ENCODE peak calls at places on chromosomes 1 and 21, in four cellular contexts. W is A549, R is GM12878, H is esophagus squamous epithelium. P is an unnamed sample.

GRCh38 chr1:44031051-44031899 is at the start of gene SLC6A9:
- DNase-seq in W (peak; percentile 47), R (no peak), H (no peak), P (no peak)

GRCh38 chr1:22582670-22583635 is 19.7 kb downstream of the EPHA8 start:
- DNase-seq in W (no peak), R (no peak), H (no peak), P (no peak)

GRCh38 chr1:167643471-167643870 is 13.4 kb downstream of the RCSD1 start:
- DNase-seq in W (no peak), R (no peak), H (no peak), P (no peak)

GRCh38 chr1:97270508-97271307 is 549.1 kb downstream of the PTBP2 start:
- DNase-seq in W (no peak), R (no peak), H (no peak), P (no peak)

GRCh38 chr1:169833179-169833901 is 38.6 kb upstream of the METTL18 start:
- DNase-seq in W (no peak), R (no peak), H (no peak), P (no peak)

GRCh38 chr1:237267743-237268142 is 225.8 kb downstream of the RYR2 start:
- DNase-seq in W (no peak), R (no peak), H (no peak), P (no peak)

GRCh38 chr1:30872033-30872947 is 36.3 kb downstream of the SDC3 start:
- DNase-seq in W (peak; percentile 10), R (no peak), H (no peak), P (no peak)

GRCh38 chr1:201693887-201694614 is 134.9 kb upstream of the IPO9 start:
- DNase-seq in W (no peak), R (no peak), H (no peak), P (no peak)

GRCh38 chr21:44618909-44619308 is 7.0 kb downstream of the KRTAP10-8 start:
- DNase-seq in W (no peak), R (no peak), H (no peak), P (no peak)

DNA sequence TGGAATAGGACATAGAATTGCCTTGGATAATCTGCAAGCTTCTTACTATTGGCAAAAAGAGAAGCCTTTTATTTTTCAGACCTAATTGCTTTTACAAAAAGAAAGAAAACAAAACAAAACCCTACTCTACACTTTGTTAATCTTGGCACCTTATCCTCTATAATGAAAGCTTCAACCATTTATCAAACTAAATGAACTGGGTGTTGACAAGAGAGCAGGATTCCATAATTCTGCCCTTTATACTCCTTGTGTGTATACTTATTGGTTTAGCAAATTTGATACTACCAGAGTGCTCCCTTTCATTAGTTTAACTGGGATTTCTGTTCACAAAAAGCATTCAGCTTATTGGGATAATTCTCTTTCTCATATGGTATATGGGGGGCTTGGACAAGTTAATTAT is 3.0 kb upstream of the TMCC2 start:
- DNase-seq in W (no peak), R (no peak), H (no peak), P (no peak)
- H3K4me3 ChIP-seq in W (no peak overlapping the region), R (no peak overlapping the region), H (no peak overlapping the region), P (no peak overlapping the region)

GRCh38 chr1:119467857-119468666 is 38.9 kb upstream of the HSD3B1 start:
- DNase-seq in W (no peak), R (no peak), H (no peak), P (peak; percentile 69)
- H3K27ac ChIP-seq in W (no peak overlapping the region), R (no peak overlapping the region), H (no peak overlapping the region), P (no peak overlapping the region)

GRCh38 chr1:32286763-32287162 is 5.1 kb upstream of the HDAC1 start:
- DNase-seq in W (no peak), R (no peak), H (no peak), P (no peak)

GRCh38 chr1:32289256-32289655 is 2.6 kb upstream of the HDAC1 start:
- DNase-seq in W (no peak), R (no peak), H (no peak), P (no peak)

GRCh38 chr1:32291145-32291707 is 657 bp upstream of the HDAC1 start:
- DNase-seq in W (peak; percentile 54), R (no peak), H (no peak), P (no peak)

DNA sequence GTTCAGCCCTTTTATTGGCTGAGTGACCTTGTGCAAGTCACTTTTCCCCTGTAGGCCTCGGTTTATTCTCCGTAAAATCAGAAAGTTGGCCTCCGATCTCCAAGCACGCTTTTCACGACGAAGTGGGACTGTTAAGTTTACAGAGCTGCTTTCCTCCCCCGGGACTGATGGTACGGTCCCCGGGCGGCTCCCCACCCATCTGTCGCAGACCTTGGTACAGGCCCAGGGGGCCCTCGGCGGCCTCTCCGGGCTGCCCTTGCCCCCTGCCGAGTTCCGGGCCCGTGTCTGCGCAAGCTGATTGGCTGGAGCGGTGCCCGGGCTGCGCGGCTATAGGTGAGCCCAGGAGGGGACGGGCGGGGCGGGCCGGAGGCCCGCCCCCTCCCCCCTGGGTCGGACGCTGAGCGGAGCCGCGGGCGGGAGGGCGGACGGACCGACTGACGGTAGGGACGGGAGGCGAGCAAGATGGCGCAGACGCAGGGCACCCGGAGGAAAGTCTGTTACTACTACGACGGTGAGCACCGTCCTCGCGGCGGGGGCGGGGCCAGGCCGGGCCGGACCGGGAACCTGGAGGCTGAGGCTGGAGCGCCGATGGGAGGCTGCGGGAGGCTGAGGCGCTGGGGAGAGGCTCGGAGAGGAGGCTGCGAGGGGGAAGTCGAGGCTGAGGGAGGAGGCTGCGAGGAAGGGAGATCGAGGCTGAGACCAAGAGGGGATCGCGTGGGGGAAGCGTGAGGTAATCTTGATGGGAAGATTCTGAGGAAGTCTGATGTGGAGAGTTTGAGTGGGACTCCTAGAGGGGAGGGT is at the start of gene HDAC1:
- DNase-seq in W (peak; percentile 94), R (peak; percentile 83), H (peak; percentile 84), P (no peak)
- TF ChIP-seq POLR2A in W (peak; percentile 69), R (peak; percentile 94), H (peak; percentile 48), P (peak; percentile 46)

GRCh38 chr1:2215329-2215728 is 12.8 kb upstream of the SKI start:
- DNase-seq in W (no peak), R (no peak), H (no peak), P (no peak)

GRCh38 chr1:2212167-2212541 is 16.0 kb upstream of the SKI start:
- DNase-seq in W (no peak), R (no peak), H (no peak), P (no peak)

GRCh38 chr1:2212542-2213491 is 15.3 kb upstream of the SKI start:
- DNase-seq in W (peak; percentile 95), R (no peak), H (no peak), P (no peak)

GRCh38 chr1:2214541-2215241 is 13.4 kb upstream of the SKI start:
- DNase-seq in W (no peak), R (no peak), H (no peak), P (no peak)

DNA sequence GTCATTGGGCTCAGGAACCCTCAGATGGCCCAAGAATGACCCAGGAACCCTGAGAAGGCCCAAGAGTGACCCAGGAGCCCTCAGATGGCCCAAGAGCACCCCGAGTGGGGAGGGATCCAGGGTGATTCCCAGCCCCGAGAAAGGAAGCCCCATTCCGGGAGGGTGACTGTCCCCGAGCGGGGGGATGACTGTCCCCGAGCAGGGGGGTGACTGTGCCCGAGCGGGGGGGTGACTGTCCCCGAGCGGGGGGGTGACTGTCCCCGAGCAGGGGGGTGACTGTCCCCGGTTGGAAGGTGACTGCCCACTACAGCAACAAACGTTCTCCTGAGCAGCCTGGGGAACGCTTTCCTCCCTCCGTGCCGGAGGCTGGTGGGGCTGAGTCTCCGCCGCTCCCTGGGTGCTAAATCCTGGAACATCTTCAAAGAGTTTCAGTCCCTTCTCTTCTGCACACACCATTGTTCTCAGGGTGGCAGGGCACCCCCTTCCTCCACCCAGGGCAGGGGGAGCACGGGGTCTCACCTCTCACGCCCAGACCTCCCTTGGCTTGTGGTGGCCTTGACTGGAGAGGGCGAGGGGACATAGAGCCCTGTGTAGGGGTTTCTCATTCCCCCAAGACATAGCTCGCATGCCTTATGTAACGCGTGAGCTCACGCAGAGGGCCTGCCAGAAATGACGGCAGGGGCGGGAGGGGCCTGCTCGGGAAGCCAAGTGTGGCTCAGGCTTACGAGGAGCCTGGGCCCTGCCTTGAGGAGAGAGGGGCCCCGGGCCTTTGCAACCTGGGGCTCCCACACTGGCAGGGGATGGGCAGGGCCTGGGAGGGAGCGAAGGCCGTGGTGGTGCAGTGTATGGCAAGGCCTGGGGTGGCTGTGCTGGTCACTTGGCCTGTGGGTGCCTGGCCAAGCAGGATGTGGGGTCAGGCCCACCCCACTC is 14.3 kb upstream of the SKI start:
- DNase-seq in W (no peak), R (no peak), H (no peak), P (no peak)
- H3K4me3 ChIP-seq in W (no peak overlapping the region), R (no peak overlapping the region), H (peak overlapping the region; percentile 55), P (peak overlapping the region; percentile 18)

DNA sequence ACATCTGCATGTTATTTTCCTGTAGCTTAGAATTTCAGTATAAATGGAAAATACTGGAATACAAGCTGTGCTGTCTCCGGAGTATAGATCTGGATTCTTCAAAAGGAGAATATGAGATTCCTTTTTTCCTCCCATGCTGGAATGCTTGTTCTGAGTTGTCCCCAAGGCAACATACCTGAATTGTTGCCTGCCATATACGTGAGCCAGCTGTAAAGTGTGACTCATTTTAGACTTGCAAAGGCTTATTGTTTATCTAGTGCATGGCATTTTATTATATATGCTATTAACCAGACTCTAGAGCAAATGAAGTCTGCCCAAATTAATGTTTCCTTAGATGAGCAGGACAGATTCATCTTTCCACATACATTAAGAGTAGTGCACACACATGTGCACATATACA is 94.9 kb upstream of the C1orf105 start:
- DNase-seq in W (peak; percentile 66), R (no peak), H (no peak), P (no peak)
- H3K27ac ChIP-seq in W (peak overlapping the region; percentile 95), R (no peak overlapping the region), H (no peak overlapping the region), P (no peak overlapping the region)

DNA sequence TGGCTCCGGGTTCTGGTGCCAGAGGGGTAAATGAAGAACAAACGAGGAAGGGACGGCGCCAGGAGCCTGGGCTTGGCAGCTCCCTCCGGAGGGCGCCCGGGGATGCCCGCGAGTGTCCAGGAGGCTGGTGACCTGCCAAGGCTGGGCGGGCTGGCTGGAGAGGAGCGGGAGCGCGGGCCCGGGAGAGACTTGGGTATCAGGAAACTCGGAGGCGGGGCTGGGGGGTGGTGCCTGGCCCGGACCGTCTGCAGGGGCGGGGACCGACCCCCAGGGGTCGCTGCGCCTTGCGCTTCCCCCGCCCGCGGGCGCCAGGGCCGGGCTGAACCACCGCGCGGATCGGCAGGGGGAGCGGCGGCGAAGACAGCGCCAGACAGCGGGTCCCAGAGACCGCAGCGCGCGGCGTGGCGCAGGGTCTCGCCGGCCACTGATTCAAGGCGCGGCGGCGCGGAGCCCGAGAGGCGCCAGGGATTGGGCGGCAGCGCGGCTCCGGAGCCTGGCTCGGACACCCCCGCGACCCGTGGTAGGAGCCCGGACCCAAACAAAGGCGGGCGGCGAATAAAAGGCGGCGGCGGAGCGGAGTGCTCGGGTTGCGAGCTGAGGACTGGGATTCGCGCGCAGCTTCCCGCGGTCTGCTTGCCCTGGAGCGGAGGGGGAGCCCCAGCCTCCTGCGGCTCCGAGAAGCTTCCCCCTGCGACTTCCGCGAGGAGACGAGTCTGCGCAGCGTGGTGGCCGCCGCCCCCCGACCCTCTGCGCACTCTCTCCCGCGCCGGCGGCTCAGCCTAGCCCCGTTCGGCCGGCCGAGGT is at the start of gene DISP3:
- DNase-seq in W (peak; percentile 65), R (peak; percentile 1), H (no peak), P (no peak)
- TF ChIP-seq POLR2A in W (peak; percentile 68), R (peak; percentile 86), H (no peak), P (no peak)

GRCh38 chr1:159828176-159828575 is 1.5 kb downstream of the SLAMF8 start:
- DNase-seq in W (no peak), R (no peak), H (no peak), P (no peak)
- H3K4me3 ChIP-seq in W (no peak overlapping the region), R (no peak overlapping the region), H (no peak overlapping the region), P (no peak overlapping the region)

GRCh38 chr1:15682886-15683410 is 1.2 kb upstream of the PLEKHM2 start:
- DNase-seq in W (no peak), R (no peak), H (no peak), P (no peak)
- H3K27ac ChIP-seq in W (peak overlapping the region; percentile 98), R (no peak overlapping the region), H (peak overlapping the region; percentile 93), P (peak overlapping the region; percentile 99)